ENCODE peak calls at places on chromosomes 12 and 14, in ten cellular contexts. One of them, this sample, is unnamed. For H4K20me1, the result is how much of the 10 kb centered on the place peaks cover.

GRCh38 chr12:125856366-125856765 is 791.1 kb downstream of the AACS start:
- DNase-seq in H9: no peak
- DNase-seq in H1: no peak
- DNase-seq in DND-41: no peak
- DNase-seq in GM23248: no peak
- DNase-seq in endothelial cell of umbilical vein: no peak
- DNase-seq in fibroblast of lung: no peak
- DNase-seq in HepG2: no peak
- DNase-seq in IMR-90: no peak
- DNase-seq in mammary epithelial cell: no peak
- DNase-seq in this sample: no peak

GRCh38 chr14:74945852-74946658 is 9.3 kb downstream of the PGF start:
- DNase-seq in H9: peak
- DNase-seq in H1: peak
- DNase-seq in DND-41: peak
- DNase-seq in GM23248: peak
- DNase-seq in endothelial cell of umbilical vein: peak
- DNase-seq in fibroblast of lung: peak
- DNase-seq in HepG2: peak
- DNase-seq in IMR-90: peak
- DNase-seq in mammary epithelial cell: peak
- DNase-seq in this sample: peak

GRCh38 chr14:29741909-29742401 is 185.7 kb downstream of the PRKD1 start:
- DNase-seq in H9: no peak
- DNase-seq in H1: no peak
- DNase-seq in DND-41: no peak
- DNase-seq in GM23248: peak
- DNase-seq in endothelial cell of umbilical vein: peak
- DNase-seq in fibroblast of lung: peak
- DNase-seq in HepG2: no peak
- DNase-seq in IMR-90: peak
- DNase-seq in mammary epithelial cell: no peak
- DNase-seq in this sample: no peak

GRCh38 chr14:57029620-57030253 is 219.5 kb upstream of the OTX2 start:
- DNase-seq in H9: peak
- DNase-seq in H1: no peak
- DNase-seq in DND-41: no peak
- DNase-seq in GM23248: no peak
- DNase-seq in endothelial cell of umbilical vein: no peak
- DNase-seq in fibroblast of lung: no peak
- DNase-seq in HepG2: no peak
- DNase-seq in IMR-90: no peak
- DNase-seq in mammary epithelial cell: no peak
- DNase-seq in this sample: no peak

GRCh38 chr12:1313906-1314305 is 280.5 kb downstream of the FBXL14 start:
- DNase-seq in H9: no peak
- DNase-seq in H1: no peak
- DNase-seq in DND-41: no peak
- DNase-seq in GM23248: peak
- DNase-seq in endothelial cell of umbilical vein: no peak
- DNase-seq in fibroblast of lung: no peak
- DNase-seq in HepG2: no peak
- DNase-seq in IMR-90: no peak
- DNase-seq in mammary epithelial cell: peak
- DNase-seq in this sample: no peak

GRCh38 chr12:42585846-42586226 is 3.7 kb downstream of the PRICKLE1 start:
- DNase-seq in H9: no peak
- DNase-seq in H1: no peak
- DNase-seq in DND-41: no peak
- DNase-seq in GM23248: peak
- DNase-seq in endothelial cell of umbilical vein: peak
- DNase-seq in fibroblast of lung: no peak
- DNase-seq in HepG2: no peak
- DNase-seq in IMR-90: no peak
- DNase-seq in mammary epithelial cell: no peak
- DNase-seq in this sample: no peak

GRCh38 chr12:84973026-84973425 is 60.4 kb upstream of the SLC6A15 start:
- DNase-seq in H9: no peak
- DNase-seq in H1: no peak
- DNase-seq in DND-41: no peak
- DNase-seq in GM23248: no peak
- DNase-seq in endothelial cell of umbilical vein: no peak
- DNase-seq in fibroblast of lung: no peak
- DNase-seq in HepG2: no peak
- DNase-seq in IMR-90: no peak
- DNase-seq in mammary epithelial cell: no peak
- DNase-seq in this sample: no peak

GRCh38 chr14:51182166-51182565 is 57.9 kb upstream of the TMX1 start:
- DNase-seq in H9: no peak
- DNase-seq in H1: no peak
- DNase-seq in DND-41: no peak
- DNase-seq in GM23248: peak
- DNase-seq in endothelial cell of umbilical vein: peak
- DNase-seq in fibroblast of lung: peak
- DNase-seq in HepG2: no peak
- DNase-seq in IMR-90: no peak
- DNase-seq in mammary epithelial cell: peak
- DNase-seq in this sample: no peak

GRCh38 chr12:53474077-53474476 is 22.2 kb downstream of the PCBP2 start:
- DNase-seq in H9: no peak
- DNase-seq in H1: no peak
- DNase-seq in DND-41: no peak
- DNase-seq in GM23248: no peak
- DNase-seq in endothelial cell of umbilical vein: no peak
- DNase-seq in fibroblast of lung: no peak
- DNase-seq in HepG2: no peak
- DNase-seq in IMR-90: no peak
- DNase-seq in mammary epithelial cell: no peak
- DNase-seq in this sample: no peak

GRCh38 chr12:53478865-53479264 is 20.4 kb downstream of the MAP3K12 start:
- DNase-seq in H9: no peak
- DNase-seq in H1: no peak
- DNase-seq in DND-41: no peak
- DNase-seq in GM23248: peak
- DNase-seq in endothelial cell of umbilical vein: no peak
- DNase-seq in fibroblast of lung: no peak
- DNase-seq in HepG2: no peak
- DNase-seq in IMR-90: no peak
- DNase-seq in mammary epithelial cell: no peak
- DNase-seq in this sample: no peak

GRCh38 chr12:53472183-53472582 is 20.3 kb downstream of the PCBP2 start:
- DNase-seq in H9: no peak
- DNase-seq in H1: no peak
- DNase-seq in DND-41: no peak
- DNase-seq in GM23248: no peak
- DNase-seq in endothelial cell of umbilical vein: no peak
- DNase-seq in fibroblast of lung: no peak
- DNase-seq in HepG2: no peak
- DNase-seq in IMR-90: no peak
- DNase-seq in mammary epithelial cell: no peak
- DNase-seq in this sample: no peak

GRCh38 chr12:53476769-53477209 is 22.5 kb downstream of the MAP3K12 start:
- DNase-seq in H9: no peak
- DNase-seq in H1: no peak
- DNase-seq in DND-41: no peak
- DNase-seq in GM23248: peak
- DNase-seq in endothelial cell of umbilical vein: peak
- DNase-seq in fibroblast of lung: no peak
- DNase-seq in HepG2: no peak
- DNase-seq in IMR-90: no peak
- DNase-seq in mammary epithelial cell: no peak
- DNase-seq in this sample: peak

DNA sequence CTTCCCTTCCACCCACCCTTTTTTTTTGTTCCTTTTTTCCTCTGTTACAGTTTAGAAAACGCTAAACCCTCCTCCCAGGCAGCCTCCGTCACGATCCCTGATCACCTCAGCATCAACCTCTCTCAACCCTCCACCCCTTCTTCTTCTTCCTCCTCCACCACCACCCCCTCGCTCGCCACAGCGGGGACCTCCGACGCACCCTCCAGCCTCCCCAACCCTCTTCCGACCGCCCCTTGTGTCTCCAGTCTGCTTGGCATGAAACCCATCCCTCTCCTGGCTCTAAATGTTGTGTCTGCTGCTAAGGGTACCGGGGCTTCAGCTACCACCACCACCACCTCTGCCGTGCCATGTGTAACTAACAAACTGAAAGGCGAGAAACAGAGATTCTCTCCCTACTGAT is 22.9 kb downstream of the PCBP2 start:
- DNase-seq in H9: no peak
- DNase-seq in H1: no peak
- DNase-seq in DND-41: no peak
- DNase-seq in GM23248: no peak
- DNase-seq in endothelial cell of umbilical vein: no peak
- DNase-seq in fibroblast of lung: no peak
- DNase-seq in HepG2: no peak
- DNase-seq in IMR-90: no peak
- DNase-seq in mammary epithelial cell: no peak
- DNase-seq in this sample: no peak
- H4K20me1 ChIP-seq in H9: under half
- H4K20me1 ChIP-seq in H1: under half
- H4K20me1 ChIP-seq in DND-41: half or more
- H4K20me1 ChIP-seq in GM23248: under half
- H4K20me1 ChIP-seq in endothelial cell of umbilical vein: under half
- H4K20me1 ChIP-seq in fibroblast of lung: under half
- H4K20me1 ChIP-seq in HepG2: under half
- H4K20me1 ChIP-seq in IMR-90: half or more
- H4K20me1 ChIP-seq in mammary epithelial cell: under half
- H4K20me1 ChIP-seq in this sample: under half

GRCh38 chr12:62291888-62292760 is 31.9 kb downstream of the USP15 start:
- DNase-seq in H9: no peak
- DNase-seq in H1: no peak
- DNase-seq in DND-41: no peak
- DNase-seq in GM23248: no peak
- DNase-seq in endothelial cell of umbilical vein: no peak
- DNase-seq in fibroblast of lung: no peak
- DNase-seq in HepG2: peak
- DNase-seq in IMR-90: peak
- DNase-seq in mammary epithelial cell: peak
- DNase-seq in this sample: no peak

GRCh38 chr12:62294378-62294777 is 34.2 kb downstream of the USP15 start:
- DNase-seq in H9: no peak
- DNase-seq in H1: no peak
- DNase-seq in DND-41: no peak
- DNase-seq in GM23248: no peak
- DNase-seq in endothelial cell of umbilical vein: no peak
- DNase-seq in fibroblast of lung: no peak
- DNase-seq in HepG2: no peak
- DNase-seq in IMR-90: no peak
- DNase-seq in mammary epithelial cell: no peak
- DNase-seq in this sample: no peak

GRCh38 chr12:62288328-62288727 is 28.1 kb downstream of the USP15 start:
- DNase-seq in H9: no peak
- DNase-seq in H1: no peak
- DNase-seq in DND-41: no peak
- DNase-seq in GM23248: no peak
- DNase-seq in endothelial cell of umbilical vein: no peak
- DNase-seq in fibroblast of lung: no peak
- DNase-seq in HepG2: no peak
- DNase-seq in IMR-90: no peak
- DNase-seq in mammary epithelial cell: no peak
- DNase-seq in this sample: no peak

GRCh38 chr12:62292761-62293446 is 32.7 kb downstream of the USP15 start:
- DNase-seq in H9: no peak
- DNase-seq in H1: no peak
- DNase-seq in DND-41: no peak
- DNase-seq in GM23248: no peak
- DNase-seq in endothelial cell of umbilical vein: no peak
- DNase-seq in fibroblast of lung: no peak
- DNase-seq in HepG2: no peak
- DNase-seq in IMR-90: no peak
- DNase-seq in mammary epithelial cell: no peak
- DNase-seq in this sample: no peak

DNA sequence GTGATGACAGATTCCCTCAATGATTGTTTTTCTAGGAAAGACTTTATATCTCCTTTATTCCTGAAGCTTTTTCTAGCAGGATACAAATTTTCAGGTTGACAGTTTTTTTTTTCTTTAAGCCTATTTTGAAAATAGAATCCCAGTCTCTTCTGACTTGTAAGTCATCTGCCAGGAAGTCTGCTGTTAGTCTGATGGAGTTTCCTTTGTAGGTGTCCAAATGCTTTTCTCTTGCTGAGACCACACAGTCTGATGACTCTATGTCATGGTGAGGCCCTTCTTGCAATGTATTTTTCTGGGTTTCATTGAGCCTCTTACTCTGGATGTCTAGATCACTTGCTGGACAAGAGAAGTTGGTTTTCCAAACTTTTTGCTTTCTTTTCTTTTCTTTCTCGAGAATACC is 30.6 kb downstream of the USP15 start:
- DNase-seq in H9: no peak
- DNase-seq in H1: no peak
- DNase-seq in DND-41: no peak
- DNase-seq in GM23248: no peak
- DNase-seq in endothelial cell of umbilical vein: no peak
- DNase-seq in fibroblast of lung: no peak
- DNase-seq in HepG2: no peak
- DNase-seq in IMR-90: no peak
- DNase-seq in mammary epithelial cell: no peak
- DNase-seq in this sample: no peak
- H4K20me1 ChIP-seq in H9: under half
- H4K20me1 ChIP-seq in H1: under half
- H4K20me1 ChIP-seq in DND-41: half or more
- H4K20me1 ChIP-seq in GM23248: under half
- H4K20me1 ChIP-seq in endothelial cell of umbilical vein: under half
- H4K20me1 ChIP-seq in fibroblast of lung: under half
- H4K20me1 ChIP-seq in HepG2: under half
- H4K20me1 ChIP-seq in IMR-90: under half
- H4K20me1 ChIP-seq in mammary epithelial cell: under half
- H4K20me1 ChIP-seq in this sample: under half

DNA sequence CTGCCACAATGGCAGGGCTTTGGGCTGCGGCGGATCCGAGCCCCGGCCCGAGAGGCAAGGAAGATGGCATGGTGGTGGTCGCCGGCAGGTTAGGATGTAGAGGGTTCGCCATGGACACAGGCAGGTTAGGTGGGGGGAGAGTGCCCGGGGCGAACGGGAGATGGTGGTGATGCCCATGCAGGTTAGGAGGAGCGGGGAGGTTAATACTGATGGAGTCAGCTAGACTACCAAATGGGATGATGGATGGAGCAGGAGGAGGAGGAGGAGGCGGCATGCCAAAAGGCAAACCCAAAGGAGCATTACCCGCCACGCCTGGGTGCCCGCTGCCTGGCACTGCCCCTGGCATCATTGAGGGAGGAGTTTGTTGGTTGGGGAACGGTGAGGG is 6.2 kb downstream of the MYL6 start:
- DNase-seq in H9: no peak
- DNase-seq in H1: no peak
- DNase-seq in DND-41: no peak
- DNase-seq in GM23248: no peak
- DNase-seq in endothelial cell of umbilical vein: no peak
- DNase-seq in fibroblast of lung: no peak
- DNase-seq in HepG2: no peak
- DNase-seq in IMR-90: no peak
- DNase-seq in mammary epithelial cell: no peak
- DNase-seq in this sample: no peak
- H4K20me1 ChIP-seq in H9: under half
- H4K20me1 ChIP-seq in H1: under half
- H4K20me1 ChIP-seq in DND-41: under half
- H4K20me1 ChIP-seq in GM23248: under half
- H4K20me1 ChIP-seq in endothelial cell of umbilical vein: under half
- H4K20me1 ChIP-seq in fibroblast of lung: under half
- H4K20me1 ChIP-seq in HepG2: under half
- H4K20me1 ChIP-seq in IMR-90: half or more
- H4K20me1 ChIP-seq in mammary epithelial cell: under half
- H4K20me1 ChIP-seq in this sample: under half

DNA sequence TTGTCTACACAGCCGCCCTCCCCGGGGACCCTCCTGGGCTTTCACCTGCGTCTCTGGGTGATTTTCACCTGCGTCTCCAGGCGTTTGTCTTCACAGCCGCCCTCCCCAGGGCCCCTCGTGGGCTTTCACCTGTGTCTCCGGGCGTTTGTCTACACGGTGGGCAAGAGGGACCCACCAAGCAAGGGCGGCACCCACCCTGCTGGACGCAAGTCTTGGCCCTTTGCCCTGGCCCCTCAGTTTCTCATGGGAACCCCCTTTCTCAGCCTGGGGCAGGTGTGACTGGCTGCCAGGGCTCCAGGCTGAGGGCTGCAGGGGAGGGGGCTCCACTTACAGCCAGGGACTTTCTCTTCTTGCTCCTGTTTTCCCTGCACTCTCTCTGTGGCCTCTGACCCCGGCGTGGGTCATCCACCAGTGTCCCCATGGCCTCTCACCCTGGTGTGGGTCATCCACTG is 68.6 kb upstream of the GALNT9 start:
- DNase-seq in H9: no peak
- DNase-seq in H1: no peak
- DNase-seq in DND-41: no peak
- DNase-seq in GM23248: no peak
- DNase-seq in endothelial cell of umbilical vein: no peak
- DNase-seq in fibroblast of lung: no peak
- DNase-seq in HepG2: no peak
- DNase-seq in IMR-90: no peak
- DNase-seq in mammary epithelial cell: no peak
- DNase-seq in this sample: no peak
- H4K20me1 ChIP-seq in H9: under half
- H4K20me1 ChIP-seq in H1: under half
- H4K20me1 ChIP-seq in DND-41: under half
- H4K20me1 ChIP-seq in GM23248: under half
- H4K20me1 ChIP-seq in endothelial cell of umbilical vein: under half
- H4K20me1 ChIP-seq in fibroblast of lung: under half
- H4K20me1 ChIP-seq in HepG2: under half
- H4K20me1 ChIP-seq in IMR-90: under half
- H4K20me1 ChIP-seq in mammary epithelial cell: under half
- H4K20me1 ChIP-seq in this sample: under half